ENCODE peak calls at places on chromosomes 7 and 10, in five cellular contexts. L is tibial nerve, B is A549, S is stomach, E is H1. P is an unnamed sample.

GRCh38 chr10:74145133-74145532 is 5.5 kb downstream of the AP3M1 start:
- DNase-seq in L (peak; percentile 27), B (no peak), S (no peak), E (no peak), P (no peak)

GRCh38 chr7:105890290-105890997 is 14.0 kb upstream of the ATXN7L1 start:
- DNase-seq in L (no peak), B (no peak), S (no peak), E (no peak), P (no peak)

GRCh38 chr7:133697585-133697984 is 429.6 kb upstream of the LRGUK start:
- DNase-seq in L (no peak), B (no peak), S (no peak), E (no peak), P (no peak)

GRCh38 chr7:115037128-115037802 is 115.4 kb downstream of the MDFIC start:
- DNase-seq in L (no peak), B (no peak), S (no peak), E (no peak), P (no peak)

GRCh38 chr10:24871006-24871405 is 81.4 kb downstream of the PRTFDC1 start:
- DNase-seq in L (no peak), B (no peak), S (no peak), E (no peak), P (no peak)

GRCh38 chr7:102403563-102403962 is 7.4 kb downstream of the PRKRIP1 start:
- DNase-seq in L (no peak), B (no peak), S (no peak), E (no peak), P (no peak)

GRCh38 chr7:102258749-102259107 is 27.9 kb upstream of the SH2B2 start:
- DNase-seq in L (no peak), B (no peak), S (no peak), E (no peak), P (no peak)

GRCh38 chr10:69464401-69464800 is 13.1 kb downstream of the TSPAN15 start:
- DNase-seq in L (no peak), B (no peak), S (no peak), E (no peak), P (no peak)

GRCh38 chr7:66306243-66306642 is 101.1 kb downstream of the TPST1 start:
- DNase-seq in L (no peak), B (no peak), S (peak; percentile 51), E (no peak), P (no peak)

GRCh38 chr10:63614371-63614891 is 93.2 kb downstream of the REEP3 start:
- DNase-seq in L (no peak), B (no peak), S (no peak), E (no peak), P (no peak)

GRCh38 chr7:31091926-31092325 is 39.8 kb downstream of the ADCYAP1R1 start:
- DNase-seq in L (no peak), B (no peak), S (no peak), E (no peak), P (no peak)

GRCh38 chr10:63866075-63866746 is 345.0 kb downstream of the REEP3 start:
- DNase-seq in L (peak; percentile 44), B (peak; percentile 71), S (peak; percentile 43), E (peak; percentile 64), P (peak; percentile 21)

GRCh38 chr10:116888380-116889055 is 39.2 kb downstream of the ENO4 start:
- DNase-seq in L (peak; percentile 52), B (peak; percentile 64), S (peak; percentile 66), E (peak; percentile 39), P (no peak)

GRCh38 chr10:100518761-100519241 is 860 bp downstream of the SEC31B start:
- DNase-seq in L (peak; percentile 92), B (peak; percentile 58), S (peak; percentile 79), E (no peak), P (peak; percentile 37)

GRCh38 chr10:100522107-100522811 is 2.6 kb upstream of the SEC31B start:
- DNase-seq in L (no peak), B (no peak), S (no peak), E (no peak), P (no peak)

GRCh38 chr10:100516847-100517246 is 2.8 kb downstream of the SEC31B start:
- DNase-seq in L (no peak), B (peak; percentile 21), S (no peak), E (no peak), P (no peak)

GRCh38 chr10:100520811-100521210 is 1.1 kb upstream of the SEC31B start:
- DNase-seq in L (no peak), B (no peak), S (no peak), E (no peak), P (no peak)

GRCh38 chr10:100519321-100520051 is at the start of gene SEC31B:
- DNase-seq in L (no peak), B (no peak), S (peak; percentile 46), E (no peak), P (peak; percentile 29)
- H3K4me3 ChIP-seq in L (peak within 1 kb of the TSS; percentile 24), B (no peak within 1 kb of the TSS), S (peak within 1 kb of the TSS; percentile 50), E (peak within 1 kb of the TSS; percentile 45), P (peak within 1 kb of the TSS; percentile 34)

DNA sequence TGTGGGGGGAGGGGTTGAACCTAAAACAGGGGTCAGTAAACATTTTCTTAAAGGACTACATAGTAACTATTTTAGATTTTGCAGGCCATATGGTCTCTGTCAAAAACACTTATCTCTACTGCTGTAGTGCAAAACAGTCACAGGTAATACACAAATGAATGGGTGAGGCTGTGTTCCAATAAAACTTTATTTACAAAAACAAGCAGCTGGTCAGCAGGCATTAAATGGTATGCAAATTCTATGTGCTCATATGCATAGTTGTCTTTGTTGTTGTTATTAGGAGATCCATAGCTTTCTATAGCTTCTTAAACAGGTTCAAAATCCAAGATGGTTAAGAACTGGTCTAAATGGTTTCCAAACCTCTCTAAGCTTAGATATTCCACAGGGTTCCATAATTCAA is 302.6 kb downstream of the RNLS start:
- DNase-seq in L (no peak), B (no peak), S (no peak), E (no peak), P (no peak)
- H3K4me1 ChIP-seq in L (peaks cover 15% of the 10 kb centered on the region), B (peaks cover 22% of the 10 kb centered on the region), S (no peaks in the 10 kb centered on the region), E (no peaks in the 10 kb centered on the region), P (peaks cover 5% of the 10 kb centered on the region)

GRCh38 chr10:458466-458865 is 231.0 kb downstream of the DIP2C start:
- DNase-seq in L (no peak), B (no peak), S (no peak), E (no peak), P (no peak)
- TF ChIP-seq EP300 in L (no peak), B (no peak), S (peak; percentile 56), E (no peak), P (no peak)

GRCh38 chr10:99929360-99929759 is 80.4 kb downstream of the DNMBP start:
- DNase-seq in L (no peak), B (no peak), S (peak; percentile 52), E (no peak), P (no peak)

GRCh38 chr10:99924856-99925255 is 84.9 kb downstream of the DNMBP start:
- DNase-seq in L (no peak), B (no peak), S (no peak), E (no peak), P (no peak)

GRCh38 chr10:99926925-99927718 is 82.6 kb downstream of the DNMBP start:
- DNase-seq in L (peak; percentile 28), B (no peak), S (peak; percentile 56), E (no peak), P (peak; percentile 69)

GRCh38 chr10:99930731-99931550 is 78.8 kb downstream of the DNMBP start:
- DNase-seq in L (no peak), B (peak; percentile 75), S (peak; percentile 91), E (no peak), P (no peak)

GRCh38 chr10:99927719-99928280 is 81.9 kb downstream of the DNMBP start:
- DNase-seq in L (peak; percentile 20), B (no peak), S (no peak), E (no peak), P (no peak)
- H3K4me3 ChIP-seq in L (peak overlapping the region; percentile 6), B (peak overlapping the region; percentile 42), S (peak overlapping the region; percentile 38), E (no peak overlapping the region), P (no peak overlapping the region)

GRCh38 chr7:74173866-74174605 is at the start of gene EIF4H:
- DNase-seq in L (peak; percentile 96), B (peak; percentile 88), S (peak; percentile 98), E (peak; percentile 84), P (peak; percentile 97)

GRCh38 chr7:74178632-74179031 is 4.5 kb downstream of the EIF4H start:
- DNase-seq in L (no peak), B (no peak), S (no peak), E (no peak), P (no peak)

GRCh38 chr7:74174606-74175082 is 488 bp downstream of the EIF4H start:
- DNase-seq in L (peak; percentile 16), B (peak; percentile 41), S (peak; percentile 31), E (no peak), P (peak; percentile 51)

GRCh38 chr7:74175270-74175803 is 1.2 kb downstream of the EIF4H start:
- DNase-seq in L (no peak), B (no peak), S (no peak), E (no peak), P (no peak)

DNA sequence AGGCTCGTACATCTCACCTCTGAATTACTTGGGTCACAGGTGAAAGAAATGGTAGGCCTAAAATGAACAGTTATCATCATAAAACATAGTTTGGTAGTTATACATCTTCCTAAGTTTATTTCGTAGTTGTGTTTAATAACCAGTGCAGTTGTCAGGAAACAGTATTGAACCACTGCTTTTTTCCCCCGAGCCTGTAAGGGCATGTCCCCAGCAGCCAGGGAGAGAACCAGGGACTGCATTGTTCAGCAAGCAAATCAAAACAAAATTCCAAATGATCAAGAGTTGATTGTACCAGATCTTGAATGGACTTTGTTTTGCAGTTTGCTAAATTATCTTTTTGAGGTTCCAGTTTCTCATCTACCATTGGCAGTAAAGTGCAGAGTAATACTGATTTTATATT is 2.4 kb downstream of the EIF4H start:
- DNase-seq in L (no peak), B (no peak), S (no peak), E (no peak), P (no peak)
- H3K4me1 ChIP-seq in L (peaks cover 59% of the 10 kb centered on the region), B (peaks cover 43% of the 10 kb centered on the region), S (peaks cover 77% of the 10 kb centered on the region), E (peaks cover 2% of the 10 kb centered on the region), P (peaks cover 11% of the 10 kb centered on the region)

DNA sequence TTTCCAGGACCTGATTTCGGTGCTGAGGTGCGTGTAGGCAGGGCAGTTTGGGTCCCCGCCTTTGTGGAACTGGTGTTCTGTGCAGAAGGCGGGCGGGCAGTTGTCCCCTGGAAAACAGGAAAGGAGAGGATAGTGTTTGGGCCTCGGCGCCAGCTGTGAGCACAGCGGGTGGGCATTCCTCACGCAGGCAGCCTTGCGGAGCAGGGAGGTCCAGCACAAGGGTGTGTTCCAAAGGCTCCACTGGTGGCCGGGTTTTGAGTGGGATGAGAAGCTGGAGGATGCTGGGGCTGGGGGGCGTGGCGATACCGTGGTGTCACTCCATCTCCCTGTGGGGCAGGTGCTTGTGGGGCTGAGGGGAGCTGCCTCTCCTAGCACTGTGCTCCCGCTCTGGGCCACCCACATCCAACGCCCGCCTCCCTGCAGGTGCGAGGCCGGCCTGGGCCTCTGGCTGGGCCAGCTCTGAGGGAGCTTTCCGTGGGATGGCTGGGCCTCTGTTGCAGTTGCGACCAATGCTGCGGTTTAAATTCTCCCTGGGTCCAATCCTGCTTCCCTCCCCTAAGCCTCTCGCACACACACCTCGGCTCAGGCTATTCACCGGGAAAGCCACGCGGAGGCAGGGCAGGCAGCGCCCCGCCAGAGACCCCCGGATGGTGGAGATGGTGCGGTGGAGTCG is 15.9 kb downstream of the UNCX start:
- DNase-seq in L (no peak), B (no peak), S (no peak), E (no peak), P (no peak)
- TF ChIP-seq EP300 in L (no peak), B (no peak), S (no peak), E (no peak), P (no peak)

GRCh38 chr7:36161996-36162395 is 8.9 kb downstream of the EEPD1 start:
- DNase-seq in L (no peak), B (no peak), S (no peak), E (no peak), P (no peak)
- H3K4me3 ChIP-seq in L (no peak overlapping the region), B (no peak overlapping the region), S (no peak overlapping the region), E (no peak overlapping the region), P (no peak overlapping the region)